ENCODE peak calls at places on chromosome 12, in four cellular contexts. One of them, this sample, is unnamed.

GRCh38 chr12:31518680-31519227 is 72.2 kb downstream of the DENND5B start:
- DNase-seq in GM12878: no peak
- DNase-seq in HepG2: peak
- DNase-seq in K562: no peak
- DNase-seq in this sample: peak

GRCh38 chr12:51531982-51532497 is 59.0 kb upstream of the SCN8A start:
- DNase-seq in GM12878: peak
- DNase-seq in HepG2: peak
- DNase-seq in K562: peak
- DNase-seq in this sample: peak

GRCh38 chr12:20483776-20484175 is 115.4 kb downstream of the PDE3A start:
- DNase-seq in GM12878: no peak
- DNase-seq in HepG2: no peak
- DNase-seq in K562: no peak
- DNase-seq in this sample: no peak

GRCh38 chr12:59929091-59929490 is 333.3 kb downstream of the SLC16A7 start:
- DNase-seq in GM12878: no peak
- DNase-seq in HepG2: no peak
- DNase-seq in K562: no peak
- DNase-seq in this sample: no peak

GRCh38 chr12:100755186-100755585 is 39.4 kb upstream of the ANO4 start:
- DNase-seq in GM12878: no peak
- DNase-seq in HepG2: no peak
- DNase-seq in K562: no peak
- DNase-seq in this sample: no peak

GRCh38 chr12:49331360-49332222 is 5.4 kb downstream of the C1QL4 start:
- DNase-seq in GM12878: no peak
- DNase-seq in HepG2: peak
- DNase-seq in K562: peak
- DNase-seq in this sample: peak

GRCh38 chr12:71938728-71939385 is at the start of gene TPH2:
- DNase-seq in GM12878: no peak
- DNase-seq in HepG2: peak
- DNase-seq in K562: peak
- DNase-seq in this sample: peak

GRCh38 chr12:76143343-76144252 is 59.1 kb upstream of the NAP1L1 start:
- DNase-seq in GM12878: peak
- DNase-seq in HepG2: no peak
- DNase-seq in K562: no peak
- DNase-seq in this sample: no peak

GRCh38 chr12:38149395-38150073 is 167.0 kb upstream of the ALG10B start:
- DNase-seq in GM12878: no peak
- DNase-seq in HepG2: no peak
- DNase-seq in K562: no peak
- DNase-seq in this sample: peak

GRCh38 chr12:44889162-44889561 is 13.0 kb upstream of the NELL2 start:
- DNase-seq in GM12878: no peak
- DNase-seq in HepG2: no peak
- DNase-seq in K562: peak
- DNase-seq in this sample: no peak

GRCh38 chr12:130590685-130591084 is 125.4 kb downstream of the RIMBP2 start:
- DNase-seq in GM12878: no peak
- DNase-seq in HepG2: no peak
- DNase-seq in K562: no peak
- DNase-seq in this sample: no peak

GRCh38 chr12:115667116-115667515 is 610.4 kb downstream of the MED13L start:
- DNase-seq in GM12878: no peak
- DNase-seq in HepG2: no peak
- DNase-seq in K562: no peak
- DNase-seq in this sample: no peak

GRCh38 chr12:101823891-101824290 is 6.9 kb downstream of the GNPTAB start:
- DNase-seq in GM12878: no peak
- DNase-seq in HepG2: peak
- DNase-seq in K562: peak
- DNase-seq in this sample: peak

GRCh38 chr12:117552971-117553370 is 191.5 kb upstream of the NOS1 start:
- DNase-seq in GM12878: no peak
- DNase-seq in HepG2: no peak
- DNase-seq in K562: no peak
- DNase-seq in this sample: no peak

GRCh38 chr12:55073043-55074022 is 52.9 kb upstream of the OR9K2 start:
- DNase-seq in GM12878: peak
- DNase-seq in HepG2: peak
- DNase-seq in K562: peak
- DNase-seq in this sample: peak

GRCh38 chr12:27814851-27815591 is 35.0 kb upstream of the MANSC4 start:
- DNase-seq in GM12878: no peak
- DNase-seq in HepG2: no peak
- DNase-seq in K562: no peak
- DNase-seq in this sample: no peak

GRCh38 chr12:64595863-64596793 is 14.2 kb upstream of the RASSF3 start:
- DNase-seq in GM12878: no peak
- DNase-seq in HepG2: peak
- DNase-seq in K562: no peak
- DNase-seq in this sample: no peak

GRCh38 chr12:106227641-106228319 is 20.0 kb downstream of the CKAP4 start:
- DNase-seq in GM12878: no peak
- DNase-seq in HepG2: peak
- DNase-seq in K562: no peak
- DNase-seq in this sample: peak

GRCh38 chr12:113128802-113129663 is 6.5 kb downstream of the RASAL1 start:
- DNase-seq in GM12878: no peak
- DNase-seq in HepG2: no peak
- DNase-seq in K562: no peak
- DNase-seq in this sample: no peak
- H3K4me3 ChIP-seq in GM12878: no peak
- H3K4me3 ChIP-seq in HepG2: no peak
- H3K4me3 ChIP-seq in K562: no peak
- H3K4me3 ChIP-seq in this sample: no peak

GRCh38 chr12:39440101-39440500 is 2.8 kb downstream of the KIF21A start:
- DNase-seq in GM12878: no peak
- DNase-seq in HepG2: no peak
- DNase-seq in K562: no peak
- DNase-seq in this sample: no peak
- TF ChIP-seq CHD4 in GM12878: no peak
- TF ChIP-seq CHD4 in HepG2: no peak
- TF ChIP-seq CHD4 in K562: no peak
- TF ChIP-seq CHD4 in this sample: no peak

GRCh38 chr12:123958876-123959275 is 13.8 kb downstream of the CCDC92 start:
- DNase-seq in GM12878: no peak
- DNase-seq in HepG2: no peak
- DNase-seq in K562: no peak
- DNase-seq in this sample: no peak
- TF ChIP-seq KDM1A in GM12878: no peak
- TF ChIP-seq KDM1A in HepG2: no peak
- TF ChIP-seq KDM1A in K562: no peak
- TF ChIP-seq KDM1A in this sample: no peak

GRCh38 chr12:47811070-47811391 is 8.7 kb downstream of the HDAC7 start:
- DNase-seq in GM12878: no peak
- DNase-seq in HepG2: no peak
- DNase-seq in K562: no peak
- DNase-seq in this sample: no peak
- H3K4me3 ChIP-seq in GM12878: no peak
- H3K4me3 ChIP-seq in HepG2: no peak
- H3K4me3 ChIP-seq in K562: no peak
- H3K4me3 ChIP-seq in this sample: no peak

GRCh38 chr12:95322335-95322734 is 104.7 kb downstream of the VEZT start:
- DNase-seq in GM12878: no peak
- DNase-seq in HepG2: no peak
- DNase-seq in K562: no peak
- DNase-seq in this sample: no peak

GRCh38 chr12:95326450-95326849 is 108.8 kb downstream of the VEZT start:
- DNase-seq in GM12878: no peak
- DNase-seq in HepG2: peak
- DNase-seq in K562: no peak
- DNase-seq in this sample: peak

GRCh38 chr12:95323204-95323603 is 105.6 kb downstream of the VEZT start:
- DNase-seq in GM12878: no peak
- DNase-seq in HepG2: peak
- DNase-seq in K562: no peak
- DNase-seq in this sample: no peak

GRCh38 chr12:95326855-95327254 is 109.2 kb downstream of the VEZT start:
- DNase-seq in GM12878: no peak
- DNase-seq in HepG2: no peak
- DNase-seq in K562: no peak
- DNase-seq in this sample: no peak

GRCh38 chr12:95325501-95325900 is 107.9 kb downstream of the VEZT start:
- DNase-seq in GM12878: no peak
- DNase-seq in HepG2: no peak
- DNase-seq in K562: no peak
- DNase-seq in this sample: no peak
- TF ChIP-seq CHD4 in GM12878: no peak
- TF ChIP-seq CHD4 in HepG2: no peak
- TF ChIP-seq CHD4 in K562: no peak
- TF ChIP-seq CHD4 in this sample: no peak

GRCh38 chr12:110349521-110350151 is 53.9 kb downstream of the ANAPC7 start:
- DNase-seq in GM12878: no peak
- DNase-seq in HepG2: no peak
- DNase-seq in K562: no peak
- DNase-seq in this sample: no peak
- TF ChIP-seq KDM1A in GM12878: no peak
- TF ChIP-seq KDM1A in HepG2: no peak
- TF ChIP-seq KDM1A in K562: no peak
- TF ChIP-seq KDM1A in this sample: no peak

DNA sequence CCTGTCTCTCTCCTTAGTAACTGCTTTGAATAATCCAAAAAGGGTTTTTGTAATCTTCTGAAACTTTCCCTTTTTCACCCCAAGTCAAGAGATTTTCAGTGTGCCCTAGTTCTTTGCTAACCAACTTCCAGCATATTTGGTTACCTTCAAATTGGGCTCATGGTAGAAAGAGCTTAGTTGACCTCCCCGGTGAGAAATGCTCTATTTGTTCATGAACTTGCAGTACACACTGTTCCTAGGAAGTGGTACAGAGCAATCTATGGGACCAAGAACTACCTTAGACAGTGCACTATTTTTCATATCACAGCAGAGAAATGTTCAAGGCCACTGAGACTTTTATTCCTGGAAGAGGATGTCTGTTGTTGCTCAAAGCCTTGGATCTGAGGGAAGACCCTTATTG is 1.7 kb downstream of the USP5 start:
- DNase-seq in GM12878: no peak
- DNase-seq in HepG2: no peak
- DNase-seq in K562: no peak
- DNase-seq in this sample: no peak
- H3K4me3 ChIP-seq in GM12878: peak
- H3K4me3 ChIP-seq in HepG2: no peak
- H3K4me3 ChIP-seq in K562: no peak
- H3K4me3 ChIP-seq in this sample: peak

DNA sequence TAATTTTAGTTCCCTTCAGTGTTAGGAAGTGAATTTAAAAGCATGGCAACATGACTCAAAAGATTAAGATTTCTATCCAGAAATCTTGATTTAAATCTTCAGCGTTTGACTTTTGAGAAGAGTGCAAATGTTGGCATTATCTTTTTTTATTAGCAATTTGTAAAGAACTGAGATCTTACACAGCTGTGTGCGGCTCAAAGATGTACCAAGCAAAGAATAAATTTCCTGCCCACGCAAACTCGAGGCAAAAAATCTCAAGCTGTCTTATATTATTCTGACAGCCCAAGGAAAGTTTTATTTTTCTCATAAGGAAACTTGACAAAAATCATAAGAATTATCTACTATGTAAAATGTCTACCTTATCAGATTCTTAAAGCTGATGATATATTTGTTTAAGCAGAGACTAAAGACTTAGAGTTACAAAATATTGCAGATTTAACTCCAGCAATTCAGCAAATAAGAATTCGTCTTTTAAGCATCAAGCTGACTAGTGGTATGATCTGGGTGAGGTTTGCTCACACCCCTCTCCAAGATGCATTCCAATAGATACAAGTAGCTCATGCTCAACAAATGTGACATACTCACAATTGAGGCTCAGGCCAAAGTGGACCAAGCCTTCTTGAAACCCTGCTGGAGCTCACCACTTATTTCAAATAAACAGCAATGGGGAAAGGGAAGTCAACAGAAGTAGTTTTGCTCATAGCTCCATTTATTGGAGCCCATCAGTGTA is 47.4 kb upstream of the POC1B start:
- DNase-seq in GM12878: no peak
- DNase-seq in HepG2: no peak
- DNase-seq in K562: no peak
- DNase-seq in this sample: no peak
- TF ChIP-seq CHD4 in GM12878: no peak
- TF ChIP-seq CHD4 in HepG2: no peak
- TF ChIP-seq CHD4 in K562: no peak
- TF ChIP-seq CHD4 in this sample: no peak

GRCh38 chr12:90514325-90514724 is 440.7 kb downstream of the CCER1 start:
- DNase-seq in GM12878: no peak
- DNase-seq in HepG2: no peak
- DNase-seq in K562: no peak
- DNase-seq in this sample: no peak
- TF ChIP-seq KDM1A in GM12878: no peak
- TF ChIP-seq KDM1A in HepG2: no peak
- TF ChIP-seq KDM1A in K562: no peak
- TF ChIP-seq KDM1A in this sample: no peak